ENCODE peak calls at places on chromosomes 1 and 21, in seven cellular contexts. One of them, this sample, is unnamed.

GRCh38 chr1:85334962-85335361 is 58.5 kb upstream of the BCL10 start:
- DNase-seq in fibroblast of the aortic adventitia: no peak
- DNase-seq in heart right ventricle: no peak
- DNase-seq in IMR-90: peak
- DNase-seq in fibroblast of mammary gland: peak
- DNase-seq in GM12865: peak
- DNase-seq in GM06990: peak
- DNase-seq in this sample: no peak

GRCh38 chr1:154788886-154789285 is 81.2 kb downstream of the KCNN3 start:
- DNase-seq in fibroblast of the aortic adventitia: no peak
- DNase-seq in heart right ventricle: no peak
- DNase-seq in IMR-90: no peak
- DNase-seq in fibroblast of mammary gland: no peak
- DNase-seq in GM12865: no peak
- DNase-seq in GM06990: no peak
- DNase-seq in this sample: no peak

GRCh38 chr1:28249013-28249870 is 10.1 kb upstream of the SESN2 start:
- DNase-seq in fibroblast of the aortic adventitia: peak
- DNase-seq in heart right ventricle: peak
- DNase-seq in IMR-90: peak
- DNase-seq in fibroblast of mammary gland: no peak
- DNase-seq in GM12865: peak
- DNase-seq in GM06990: peak
- DNase-seq in this sample: peak

GRCh38 chr21:46039891-46040660 is 57.8 kb upstream of the COL6A2 start:
- DNase-seq in fibroblast of the aortic adventitia: no peak
- DNase-seq in heart right ventricle: peak
- DNase-seq in IMR-90: no peak
- DNase-seq in fibroblast of mammary gland: no peak
- DNase-seq in GM12865: no peak
- DNase-seq in GM06990: no peak
- DNase-seq in this sample: no peak

GRCh38 chr1:204147392-204148097 is 4.3 kb downstream of the ETNK2 start:
- DNase-seq in fibroblast of the aortic adventitia: no peak
- DNase-seq in heart right ventricle: no peak
- DNase-seq in IMR-90: no peak
- DNase-seq in fibroblast of mammary gland: no peak
- DNase-seq in GM12865: no peak
- DNase-seq in GM06990: no peak
- DNase-seq in this sample: no peak

GRCh38 chr1:25992689-25993146 is 5.1 kb downstream of the PAFAH2 start:
- DNase-seq in fibroblast of the aortic adventitia: no peak
- DNase-seq in heart right ventricle: no peak
- DNase-seq in IMR-90: no peak
- DNase-seq in fibroblast of mammary gland: no peak
- DNase-seq in GM12865: no peak
- DNase-seq in GM06990: no peak
- DNase-seq in this sample: no peak

GRCh38 chr1:53365405-53366063 is 37.7 kb upstream of the LRP8 start:
- DNase-seq in fibroblast of the aortic adventitia: no peak
- DNase-seq in heart right ventricle: no peak
- DNase-seq in IMR-90: no peak
- DNase-seq in fibroblast of mammary gland: no peak
- DNase-seq in GM12865: no peak
- DNase-seq in GM06990: no peak
- DNase-seq in this sample: no peak

GRCh38 chr1:115810609-115811008 is 30.3 kb downstream of the NHLH2 start:
- DNase-seq in fibroblast of the aortic adventitia: no peak
- DNase-seq in heart right ventricle: no peak
- DNase-seq in IMR-90: no peak
- DNase-seq in fibroblast of mammary gland: no peak
- DNase-seq in GM12865: no peak
- DNase-seq in GM06990: no peak
- DNase-seq in this sample: no peak

GRCh38 chr1:25468037-25468436 is 37.3 kb downstream of the MACO1 start:
- DNase-seq in fibroblast of the aortic adventitia: peak
- DNase-seq in heart right ventricle: no peak
- DNase-seq in IMR-90: peak
- DNase-seq in fibroblast of mammary gland: peak
- DNase-seq in GM12865: no peak
- DNase-seq in GM06990: no peak
- DNase-seq in this sample: no peak

GRCh38 chr1:85411567-85412312 is 53.2 kb downstream of the DDAH1 start:
- DNase-seq in fibroblast of the aortic adventitia: peak
- DNase-seq in heart right ventricle: no peak
- DNase-seq in IMR-90: no peak
- DNase-seq in fibroblast of mammary gland: no peak
- DNase-seq in GM12865: no peak
- DNase-seq in GM06990: no peak
- DNase-seq in this sample: no peak

GRCh38 chr1:212287261-212287895 is 2.2 kb downstream of the PPP2R5A start:
- DNase-seq in fibroblast of the aortic adventitia: no peak
- DNase-seq in heart right ventricle: no peak
- DNase-seq in IMR-90: no peak
- DNase-seq in fibroblast of mammary gland: no peak
- DNase-seq in GM12865: no peak
- DNase-seq in GM06990: no peak
- DNase-seq in this sample: no peak

GRCh38 chr1:40931601-40932000 is 47.9 kb upstream of the CTPS1 start:
- DNase-seq in fibroblast of the aortic adventitia: no peak
- DNase-seq in heart right ventricle: no peak
- DNase-seq in IMR-90: no peak
- DNase-seq in fibroblast of mammary gland: no peak
- DNase-seq in GM12865: no peak
- DNase-seq in GM06990: no peak
- DNase-seq in this sample: no peak

GRCh38 chr1:207495816-207496792 is at the start of gene CR1:
- DNase-seq in fibroblast of the aortic adventitia: no peak
- DNase-seq in heart right ventricle: peak
- DNase-seq in IMR-90: no peak
- DNase-seq in fibroblast of mammary gland: no peak
- DNase-seq in GM12865: peak
- DNase-seq in GM06990: peak
- DNase-seq in this sample: peak

GRCh38 chr1:166905930-166906329 is 29.9 kb upstream of the TADA1 start:
- DNase-seq in fibroblast of the aortic adventitia: peak
- DNase-seq in heart right ventricle: no peak
- DNase-seq in IMR-90: peak
- DNase-seq in fibroblast of mammary gland: peak
- DNase-seq in GM12865: no peak
- DNase-seq in GM06990: no peak
- DNase-seq in this sample: no peak

GRCh38 chr1:41454406-41454805 is 30.1 kb downstream of the EDN2 start:
- DNase-seq in fibroblast of the aortic adventitia: no peak
- DNase-seq in heart right ventricle: peak
- DNase-seq in IMR-90: no peak
- DNase-seq in fibroblast of mammary gland: no peak
- DNase-seq in GM12865: no peak
- DNase-seq in GM06990: no peak
- DNase-seq in this sample: no peak

GRCh38 chr1:169110265-169110664 is 3.8 kb downstream of the ATP1B1 start:
- DNase-seq in fibroblast of the aortic adventitia: no peak
- DNase-seq in heart right ventricle: no peak
- DNase-seq in IMR-90: no peak
- DNase-seq in fibroblast of mammary gland: no peak
- DNase-seq in GM12865: no peak
- DNase-seq in GM06990: no peak
- DNase-seq in this sample: no peak

GRCh38 chr1:169107673-169108160 is 1.2 kb downstream of the ATP1B1 start:
- DNase-seq in fibroblast of the aortic adventitia: peak
- DNase-seq in heart right ventricle: no peak
- DNase-seq in IMR-90: peak
- DNase-seq in fibroblast of mammary gland: peak
- DNase-seq in GM12865: no peak
- DNase-seq in GM06990: no peak
- DNase-seq in this sample: no peak

GRCh38 chr1:169110691-169111447 is 4.4 kb downstream of the ATP1B1 start:
- DNase-seq in fibroblast of the aortic adventitia: peak
- DNase-seq in heart right ventricle: no peak
- DNase-seq in IMR-90: peak
- DNase-seq in fibroblast of mammary gland: peak
- DNase-seq in GM12865: no peak
- DNase-seq in GM06990: no peak
- DNase-seq in this sample: no peak

GRCh38 chr1:169109561-169110134 is 3.2 kb downstream of the ATP1B1 start:
- DNase-seq in fibroblast of the aortic adventitia: peak
- DNase-seq in heart right ventricle: no peak
- DNase-seq in IMR-90: peak
- DNase-seq in fibroblast of mammary gland: peak
- DNase-seq in GM12865: no peak
- DNase-seq in GM06990: no peak
- DNase-seq in this sample: no peak

DNA sequence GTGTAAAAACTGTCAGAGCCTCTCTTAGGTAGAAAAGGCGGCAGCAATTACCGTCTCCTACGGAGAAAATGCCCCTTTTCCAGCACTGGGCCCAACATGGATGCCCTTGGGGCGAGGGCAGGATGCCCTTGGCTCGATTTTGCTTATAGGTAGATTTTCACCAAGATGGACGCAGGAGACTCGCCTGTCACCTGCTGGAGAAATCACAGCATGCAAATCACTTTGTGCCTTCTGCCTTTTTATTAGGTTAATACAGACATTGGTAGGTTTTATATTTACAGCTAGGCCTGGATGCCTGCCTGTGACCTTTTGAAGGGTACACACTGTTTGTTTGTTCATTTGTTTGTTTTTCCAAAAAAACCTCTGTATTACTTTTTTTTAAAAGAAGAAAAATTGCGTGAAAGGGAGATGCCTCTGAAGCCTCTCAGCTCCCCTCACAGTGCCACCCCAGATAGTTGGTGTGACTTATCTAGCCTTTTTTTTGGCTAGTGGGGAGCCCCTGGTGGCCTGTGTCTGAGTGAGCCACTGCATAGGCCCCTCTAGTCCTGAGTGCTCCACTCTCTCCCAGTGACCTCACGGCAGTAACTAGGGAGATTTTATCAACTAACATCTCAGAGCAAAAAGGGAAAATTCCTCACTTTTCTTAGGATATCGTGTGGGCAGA is 2.5 kb downstream of the ATP1B1 start:
- DNase-seq in fibroblast of the aortic adventitia: no peak
- DNase-seq in heart right ventricle: no peak
- DNase-seq in IMR-90: peak
- DNase-seq in fibroblast of mammary gland: no peak
- DNase-seq in GM12865: peak
- DNase-seq in GM06990: no peak
- DNase-seq in this sample: no peak
- TF ChIP-seq CTCF in fibroblast of the aortic adventitia: no peak
- TF ChIP-seq CTCF in heart right ventricle: no peak
- TF ChIP-seq CTCF in IMR-90: peak
- TF ChIP-seq CTCF in fibroblast of mammary gland: peak
- TF ChIP-seq CTCF in GM12865: peak
- TF ChIP-seq CTCF in GM06990: peak
- TF ChIP-seq CTCF in this sample: peak

DNA sequence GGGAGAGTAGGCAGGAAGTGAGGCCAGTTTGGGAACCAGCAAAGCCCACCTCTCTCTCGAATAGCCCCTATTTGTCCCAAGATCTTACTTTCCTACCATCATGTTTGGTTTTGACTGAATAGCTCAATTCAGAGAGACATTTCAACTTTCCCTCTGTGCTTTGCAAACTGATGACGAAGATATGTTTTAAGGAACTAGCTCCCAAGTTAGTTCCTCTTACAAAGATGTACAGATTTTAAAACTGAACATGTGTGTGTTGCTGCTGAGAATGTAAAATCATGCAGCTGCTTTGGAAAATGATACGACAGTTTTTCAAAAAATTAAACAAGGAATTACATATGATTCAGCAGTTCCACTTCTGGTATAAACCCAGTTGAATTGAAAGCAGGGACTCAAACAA is 33.6 kb downstream of the KIF26B start:
- DNase-seq in fibroblast of the aortic adventitia: no peak
- DNase-seq in heart right ventricle: no peak
- DNase-seq in IMR-90: no peak
- DNase-seq in fibroblast of mammary gland: no peak
- DNase-seq in GM12865: no peak
- DNase-seq in GM06990: no peak
- DNase-seq in this sample: no peak
- H3K4me3 ChIP-seq in fibroblast of the aortic adventitia: no peak
- H3K4me3 ChIP-seq in heart right ventricle: no peak
- H3K4me3 ChIP-seq in IMR-90: no peak
- H3K4me3 ChIP-seq in fibroblast of mammary gland: no peak
- H3K4me3 ChIP-seq in GM12865: no peak
- H3K4me3 ChIP-seq in GM06990: no peak
- H3K4me3 ChIP-seq in this sample: no peak

DNA sequence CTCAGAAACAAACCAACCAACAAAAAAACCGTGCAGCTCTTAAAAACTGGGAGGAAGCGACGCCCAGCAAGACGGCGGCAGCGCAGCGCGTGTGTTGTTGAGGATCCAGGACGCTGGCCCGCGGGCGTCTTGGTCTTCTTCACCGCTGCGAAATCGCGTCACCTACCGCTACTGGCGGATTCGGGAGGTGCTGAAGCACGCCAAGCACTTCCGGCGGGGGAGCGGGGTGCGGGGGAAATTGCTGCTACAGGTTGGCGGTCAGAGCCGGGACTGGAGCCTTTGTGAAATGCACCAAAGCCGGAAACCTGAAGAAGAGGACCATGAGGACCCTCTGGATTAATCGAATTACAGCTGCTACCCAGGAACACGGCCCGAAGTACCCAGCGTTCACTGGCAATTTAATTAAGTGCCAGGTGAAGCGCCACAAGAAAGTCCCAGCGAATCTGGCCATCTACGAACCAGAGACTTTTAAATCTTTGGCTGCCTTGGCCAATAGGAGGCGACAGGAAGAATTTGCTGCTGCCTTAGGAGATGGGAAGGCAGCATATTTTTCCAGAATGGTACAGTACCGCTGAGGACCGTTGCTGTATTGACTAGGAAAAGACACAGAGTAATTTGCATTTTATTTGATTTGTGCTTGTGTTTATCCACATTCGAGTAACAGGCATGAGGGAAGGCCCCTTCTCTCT is 11.9 kb upstream of the RIPPLY3 start:
- DNase-seq in fibroblast of the aortic adventitia: no peak
- DNase-seq in heart right ventricle: no peak
- DNase-seq in IMR-90: no peak
- DNase-seq in fibroblast of mammary gland: no peak
- DNase-seq in GM12865: no peak
- DNase-seq in GM06990: no peak
- DNase-seq in this sample: no peak
- TF ChIP-seq CTCF in fibroblast of the aortic adventitia: peak
- TF ChIP-seq CTCF in heart right ventricle: no peak
- TF ChIP-seq CTCF in IMR-90: peak
- TF ChIP-seq CTCF in fibroblast of mammary gland: no peak
- TF ChIP-seq CTCF in GM12865: no peak
- TF ChIP-seq CTCF in GM06990: no peak
- TF ChIP-seq CTCF in this sample: peak

GRCh38 chr1:36232212-36233031 is 8.2 kb downstream of the THRAP3 start:
- DNase-seq in fibroblast of the aortic adventitia: no peak
- DNase-seq in heart right ventricle: no peak
- DNase-seq in IMR-90: no peak
- DNase-seq in fibroblast of mammary gland: no peak
- DNase-seq in GM12865: no peak
- DNase-seq in GM06990: no peak
- DNase-seq in this sample: no peak
- H3K4me3 ChIP-seq in fibroblast of the aortic adventitia: no peak
- H3K4me3 ChIP-seq in heart right ventricle: no peak
- H3K4me3 ChIP-seq in IMR-90: no peak
- H3K4me3 ChIP-seq in fibroblast of mammary gland: no peak
- H3K4me3 ChIP-seq in GM12865: no peak
- H3K4me3 ChIP-seq in GM06990: no peak
- H3K4me3 ChIP-seq in this sample: no peak